ENCODE peak calls at places on chromosomes 12 and 14, in seven cellular contexts. One of them, this sample, is unnamed.

GRCh38 chr12:14545144-14546124 is 22.2 kb downstream of the PLBD1 start:
- ATAC-seq in effector memory CD8-positive, alpha-beta T cell: no peak
- ATAC-seq in central memory CD8-positive, alpha-beta T cell: no peak
- ATAC-seq in pancreas: no peak
- ATAC-seq in heart left ventricle: no peak
- ATAC-seq in PC-3: no peak
- ATAC-seq in right cardiac atrium: no peak
- ATAC-seq in this sample: no peak

GRCh38 chr12:114944736-114945135 is 260.8 kb upstream of the TBX3 start:
- ATAC-seq in effector memory CD8-positive, alpha-beta T cell: no peak
- ATAC-seq in central memory CD8-positive, alpha-beta T cell: no peak
- ATAC-seq in pancreas: no peak
- ATAC-seq in heart left ventricle: no peak
- ATAC-seq in PC-3: no peak
- ATAC-seq in right cardiac atrium: no peak
- ATAC-seq in this sample: no peak

GRCh38 chr14:80310950-80311349 is 99.6 kb upstream of the DIO2 start:
- ATAC-seq in effector memory CD8-positive, alpha-beta T cell: no peak
- ATAC-seq in central memory CD8-positive, alpha-beta T cell: no peak
- ATAC-seq in pancreas: no peak
- ATAC-seq in heart left ventricle: peak
- ATAC-seq in PC-3: no peak
- ATAC-seq in right cardiac atrium: no peak
- ATAC-seq in this sample: no peak

GRCh38 chr12:2960432-2960956 is 1.3 kb downstream of the TEAD4 start:
- ATAC-seq in effector memory CD8-positive, alpha-beta T cell: no peak
- ATAC-seq in central memory CD8-positive, alpha-beta T cell: no peak
- ATAC-seq in pancreas: no peak
- ATAC-seq in heart left ventricle: no peak
- ATAC-seq in PC-3: peak
- ATAC-seq in right cardiac atrium: no peak
- ATAC-seq in this sample: no peak

GRCh38 chr12:12546314-12546772 is 16.3 kb downstream of the DUSP16 start:
- ATAC-seq in effector memory CD8-positive, alpha-beta T cell: no peak
- ATAC-seq in central memory CD8-positive, alpha-beta T cell: no peak
- ATAC-seq in pancreas: peak
- ATAC-seq in heart left ventricle: no peak
- ATAC-seq in PC-3: peak
- ATAC-seq in right cardiac atrium: no peak
- ATAC-seq in this sample: no peak

GRCh38 chr14:31696378-31696777 is 135.2 kb downstream of the NUBPL start:
- ATAC-seq in effector memory CD8-positive, alpha-beta T cell: no peak
- ATAC-seq in central memory CD8-positive, alpha-beta T cell: no peak
- ATAC-seq in pancreas: no peak
- ATAC-seq in heart left ventricle: no peak
- ATAC-seq in PC-3: no peak
- ATAC-seq in right cardiac atrium: no peak
- ATAC-seq in this sample: no peak

GRCh38 chr12:49368240-49368600 is 958 bp downstream of the SPATS2 start:
- ATAC-seq in effector memory CD8-positive, alpha-beta T cell: no peak
- ATAC-seq in central memory CD8-positive, alpha-beta T cell: no peak
- ATAC-seq in pancreas: no peak
- ATAC-seq in heart left ventricle: no peak
- ATAC-seq in PC-3: no peak
- ATAC-seq in right cardiac atrium: no peak
- ATAC-seq in this sample: no peak

GRCh38 chr14:76465651-76466050 is 89.7 kb downstream of the ESRRB start:
- ATAC-seq in effector memory CD8-positive, alpha-beta T cell: no peak
- ATAC-seq in central memory CD8-positive, alpha-beta T cell: no peak
- ATAC-seq in pancreas: no peak
- ATAC-seq in heart left ventricle: no peak
- ATAC-seq in PC-3: no peak
- ATAC-seq in right cardiac atrium: no peak
- ATAC-seq in this sample: no peak

GRCh38 chr12:42421844-42422779 is 96.1 kb downstream of the PPHLN1 start:
- ATAC-seq in effector memory CD8-positive, alpha-beta T cell: no peak
- ATAC-seq in central memory CD8-positive, alpha-beta T cell: no peak
- ATAC-seq in pancreas: peak
- ATAC-seq in heart left ventricle: peak
- ATAC-seq in PC-3: peak
- ATAC-seq in right cardiac atrium: peak
- ATAC-seq in this sample: peak

GRCh38 chr12:16344269-16344668 is 3.2 kb upstream of the MGST1 start:
- ATAC-seq in effector memory CD8-positive, alpha-beta T cell: no peak
- ATAC-seq in central memory CD8-positive, alpha-beta T cell: no peak
- ATAC-seq in pancreas: no peak
- ATAC-seq in heart left ventricle: no peak
- ATAC-seq in PC-3: no peak
- ATAC-seq in right cardiac atrium: no peak
- ATAC-seq in this sample: no peak

GRCh38 chr14:74563233-74563585 is 48.8 kb downstream of the LTBP2 start:
- ATAC-seq in effector memory CD8-positive, alpha-beta T cell: no peak
- ATAC-seq in central memory CD8-positive, alpha-beta T cell: no peak
- ATAC-seq in pancreas: no peak
- ATAC-seq in heart left ventricle: no peak
- ATAC-seq in PC-3: no peak
- ATAC-seq in right cardiac atrium: no peak
- ATAC-seq in this sample: no peak

GRCh38 chr12:67082221-67082620 is 186.9 kb upstream of the CAND1 start:
- ATAC-seq in effector memory CD8-positive, alpha-beta T cell: no peak
- ATAC-seq in central memory CD8-positive, alpha-beta T cell: no peak
- ATAC-seq in pancreas: no peak
- ATAC-seq in heart left ventricle: no peak
- ATAC-seq in PC-3: no peak
- ATAC-seq in right cardiac atrium: no peak
- ATAC-seq in this sample: no peak

GRCh38 chr14:34502826-34503225 is 36.7 kb downstream of the EAPP start:
- ATAC-seq in effector memory CD8-positive, alpha-beta T cell: no peak
- ATAC-seq in central memory CD8-positive, alpha-beta T cell: no peak
- ATAC-seq in pancreas: no peak
- ATAC-seq in heart left ventricle: peak
- ATAC-seq in PC-3: no peak
- ATAC-seq in right cardiac atrium: no peak
- ATAC-seq in this sample: no peak

GRCh38 chr14:68733086-68733621 is 59.7 kb downstream of the ZFP36L1 start:
- ATAC-seq in effector memory CD8-positive, alpha-beta T cell: no peak
- ATAC-seq in central memory CD8-positive, alpha-beta T cell: no peak
- ATAC-seq in pancreas: peak
- ATAC-seq in heart left ventricle: peak
- ATAC-seq in PC-3: no peak
- ATAC-seq in right cardiac atrium: peak
- ATAC-seq in this sample: peak

GRCh38 chr14:55383541-55384140 is 28.0 kb downstream of the ATG14 start:
- ATAC-seq in effector memory CD8-positive, alpha-beta T cell: no peak
- ATAC-seq in central memory CD8-positive, alpha-beta T cell: no peak
- ATAC-seq in pancreas: no peak
- ATAC-seq in heart left ventricle: peak
- ATAC-seq in PC-3: no peak
- ATAC-seq in right cardiac atrium: peak
- ATAC-seq in this sample: no peak

GRCh38 chr14:97462081-97462480 is 664.9 kb downstream of the VRK1 start:
- ATAC-seq in effector memory CD8-positive, alpha-beta T cell: no peak
- ATAC-seq in central memory CD8-positive, alpha-beta T cell: no peak
- ATAC-seq in pancreas: no peak
- ATAC-seq in heart left ventricle: no peak
- ATAC-seq in PC-3: no peak
- ATAC-seq in right cardiac atrium: no peak
- ATAC-seq in this sample: no peak

GRCh38 chr12:52079576-52080402 is at the start of gene SMIM41:
- ATAC-seq in effector memory CD8-positive, alpha-beta T cell: no peak
- ATAC-seq in central memory CD8-positive, alpha-beta T cell: no peak
- ATAC-seq in pancreas: no peak
- ATAC-seq in heart left ventricle: peak
- ATAC-seq in PC-3: no peak
- ATAC-seq in right cardiac atrium: no peak
- ATAC-seq in this sample: no peak

GRCh38 chr12:86376052-86376451 is 119.9 kb upstream of the MGAT4C start:
- ATAC-seq in effector memory CD8-positive, alpha-beta T cell: no peak
- ATAC-seq in central memory CD8-positive, alpha-beta T cell: no peak
- ATAC-seq in pancreas: no peak
- ATAC-seq in heart left ventricle: peak
- ATAC-seq in PC-3: no peak
- ATAC-seq in right cardiac atrium: no peak
- ATAC-seq in this sample: no peak

GRCh38 chr12:102167821-102168605 is 29.6 kb downstream of the PMCH start:
- ATAC-seq in effector memory CD8-positive, alpha-beta T cell: no peak
- ATAC-seq in central memory CD8-positive, alpha-beta T cell: no peak
- ATAC-seq in pancreas: no peak
- ATAC-seq in heart left ventricle: no peak
- ATAC-seq in PC-3: no peak
- ATAC-seq in right cardiac atrium: no peak
- ATAC-seq in this sample: no peak

GRCh38 chr12:84077692-84078091 is 834.9 kb downstream of the SLC6A15 start:
- ATAC-seq in effector memory CD8-positive, alpha-beta T cell: no peak
- ATAC-seq in central memory CD8-positive, alpha-beta T cell: no peak
- ATAC-seq in pancreas: no peak
- ATAC-seq in heart left ventricle: no peak
- ATAC-seq in PC-3: no peak
- ATAC-seq in right cardiac atrium: no peak
- ATAC-seq in this sample: no peak

GRCh38 chr12:24756479-24757024 is 192.3 kb downstream of the BCAT1 start:
- ATAC-seq in effector memory CD8-positive, alpha-beta T cell: no peak
- ATAC-seq in central memory CD8-positive, alpha-beta T cell: no peak
- ATAC-seq in pancreas: no peak
- ATAC-seq in heart left ventricle: no peak
- ATAC-seq in PC-3: no peak
- ATAC-seq in right cardiac atrium: no peak
- ATAC-seq in this sample: no peak

GRCh38 chr14:77238996-77239395 is 32.0 kb downstream of the NGB start:
- ATAC-seq in effector memory CD8-positive, alpha-beta T cell: no peak
- ATAC-seq in central memory CD8-positive, alpha-beta T cell: no peak
- ATAC-seq in pancreas: no peak
- ATAC-seq in heart left ventricle: no peak
- ATAC-seq in PC-3: no peak
- ATAC-seq in right cardiac atrium: no peak
- ATAC-seq in this sample: no peak

GRCh38 chr14:61297581-61297980 is 16.4 kb upstream of the TMEM30B start:
- ATAC-seq in effector memory CD8-positive, alpha-beta T cell: no peak
- ATAC-seq in central memory CD8-positive, alpha-beta T cell: no peak
- ATAC-seq in pancreas: no peak
- ATAC-seq in heart left ventricle: no peak
- ATAC-seq in PC-3: no peak
- ATAC-seq in right cardiac atrium: no peak
- ATAC-seq in this sample: no peak

GRCh38 chr12:1925125-1925963 is 6.9 kb upstream of the CACNA2D4 start:
- ATAC-seq in effector memory CD8-positive, alpha-beta T cell: no peak
- ATAC-seq in central memory CD8-positive, alpha-beta T cell: no peak
- ATAC-seq in pancreas: no peak
- ATAC-seq in heart left ventricle: no peak
- ATAC-seq in PC-3: no peak
- ATAC-seq in right cardiac atrium: no peak
- ATAC-seq in this sample: no peak

GRCh38 chr12:39102474-39103209 is 197.3 kb upstream of the CPNE8 start:
- ATAC-seq in effector memory CD8-positive, alpha-beta T cell: no peak
- ATAC-seq in central memory CD8-positive, alpha-beta T cell: no peak
- ATAC-seq in pancreas: peak
- ATAC-seq in heart left ventricle: no peak
- ATAC-seq in PC-3: peak
- ATAC-seq in right cardiac atrium: no peak
- ATAC-seq in this sample: peak

GRCh38 chr12:30923057-30923456 is 3.5 kb upstream of the TSPAN11 start:
- ATAC-seq in effector memory CD8-positive, alpha-beta T cell: no peak
- ATAC-seq in central memory CD8-positive, alpha-beta T cell: no peak
- ATAC-seq in pancreas: no peak
- ATAC-seq in heart left ventricle: peak
- ATAC-seq in PC-3: no peak
- ATAC-seq in right cardiac atrium: peak
- ATAC-seq in this sample: no peak

GRCh38 chr14:51386983-51387730 is 147.1 kb downstream of the TMX1 start:
- ATAC-seq in effector memory CD8-positive, alpha-beta T cell: no peak
- ATAC-seq in central memory CD8-positive, alpha-beta T cell: no peak
- ATAC-seq in pancreas: no peak
- ATAC-seq in heart left ventricle: peak
- ATAC-seq in PC-3: no peak
- ATAC-seq in right cardiac atrium: no peak
- ATAC-seq in this sample: peak

GRCh38 chr14:104873380-104874055 is 8.4 kb downstream of the CEP170B start:
- ATAC-seq in effector memory CD8-positive, alpha-beta T cell: no peak
- ATAC-seq in central memory CD8-positive, alpha-beta T cell: no peak
- ATAC-seq in pancreas: no peak
- ATAC-seq in heart left ventricle: no peak
- ATAC-seq in PC-3: no peak
- ATAC-seq in right cardiac atrium: no peak
- ATAC-seq in this sample: no peak

GRCh38 chr12:57627504-57628279 is 5.3 kb downstream of the B4GALNT1 start:
- ATAC-seq in effector memory CD8-positive, alpha-beta T cell: peak
- ATAC-seq in central memory CD8-positive, alpha-beta T cell: no peak
- ATAC-seq in pancreas: peak
- ATAC-seq in heart left ventricle: no peak
- ATAC-seq in PC-3: no peak
- ATAC-seq in right cardiac atrium: no peak
- ATAC-seq in this sample: no peak

This sample was measured in gastroesophageal sphincter.